ENCODE peak calls at places on chromosomes 1 and 21, in five cellular contexts. One of them, this sample, is unnamed. For H3K4me1, the result is how much of the 10 kb centered on the place peaks cover.

GRCh38 chr1:113812661-113813135 is 422 bp upstream of the RSBN1 start:
- DNase-seq in adrenal gland: peak
- DNase-seq in thyroid gland: peak
- DNase-seq in Panc1: no peak
- DNase-seq in cardiac muscle cell: no peak
- DNase-seq in this sample: no peak

GRCh38 chr1:199007423-199007822 is 368.6 kb downstream of the PTPRC start:
- DNase-seq in cardiac muscle cell: no peak
- DNase-seq in Panc1: no peak
- DNase-seq in adrenal gland: no peak
- DNase-seq in thyroid gland: no peak
- DNase-seq in this sample: no peak

GRCh38 chr1:79497193-79497773 is 490.8 kb upstream of the ADGRL4 start:
- DNase-seq in thyroid gland: no peak
- DNase-seq in cardiac muscle cell: peak
- DNase-seq in adrenal gland: no peak
- DNase-seq in Panc1: peak
- DNase-seq in this sample: no peak

GRCh38 chr1:162197041-162197511 is 127.6 kb downstream of the NOS1AP start:
- DNase-seq in Panc1: no peak
- DNase-seq in thyroid gland: no peak
- DNase-seq in cardiac muscle cell: no peak
- DNase-seq in adrenal gland: no peak
- DNase-seq in this sample: no peak

GRCh38 chr1:202811296-202812175 is 782 bp downstream of the PCAT6 start:
- DNase-seq in adrenal gland: peak
- DNase-seq in cardiac muscle cell: no peak
- DNase-seq in Panc1: no peak
- DNase-seq in thyroid gland: peak
- DNase-seq in this sample: no peak

GRCh38 chr1:239976130-239976968 is 115.3 kb upstream of the FMN2 start:
- DNase-seq in thyroid gland: peak
- DNase-seq in Panc1: peak
- DNase-seq in cardiac muscle cell: peak
- DNase-seq in adrenal gland: peak
- DNase-seq in this sample: peak

GRCh38 chr1:27331426-27331825 is 9.5 kb downstream of the TMEM222 start:
- DNase-seq in adrenal gland: no peak
- DNase-seq in cardiac muscle cell: no peak
- DNase-seq in thyroid gland: no peak
- DNase-seq in Panc1: no peak
- DNase-seq in this sample: no peak

GRCh38 chr1:111770916-111771315 is 15.2 kb downstream of the DDX20 start:
- DNase-seq in thyroid gland: no peak
- DNase-seq in adrenal gland: no peak
- DNase-seq in cardiac muscle cell: no peak
- DNase-seq in Panc1: no peak
- DNase-seq in this sample: no peak

GRCh38 chr1:75992312-75992711 is 60.1 kb upstream of the ASB17 start:
- DNase-seq in thyroid gland: no peak
- DNase-seq in adrenal gland: no peak
- DNase-seq in Panc1: no peak
- DNase-seq in cardiac muscle cell: no peak
- DNase-seq in this sample: no peak

GRCh38 chr1:55484173-55484572 is 269.0 kb upstream of the USP24 start:
- DNase-seq in adrenal gland: no peak
- DNase-seq in thyroid gland: no peak
- DNase-seq in cardiac muscle cell: peak
- DNase-seq in Panc1: no peak
- DNase-seq in this sample: no peak

GRCh38 chr1:15249032-15249601 is 2.1 kb downstream of the FHAD1 start:
- DNase-seq in thyroid gland: no peak
- DNase-seq in Panc1: no peak
- DNase-seq in cardiac muscle cell: no peak
- DNase-seq in adrenal gland: no peak
- DNase-seq in this sample: no peak

GRCh38 chr21:45897191-45898027 is 84.2 kb upstream of the COL6A1 start:
- DNase-seq in cardiac muscle cell: no peak
- DNase-seq in adrenal gland: no peak
- DNase-seq in thyroid gland: no peak
- DNase-seq in Panc1: no peak
- DNase-seq in this sample: no peak

GRCh38 chr1:230869499-230869898 is 1.2 kb upstream of the C1orf198 start:
- DNase-seq in cardiac muscle cell: no peak
- DNase-seq in thyroid gland: no peak
- DNase-seq in adrenal gland: no peak
- DNase-seq in Panc1: no peak
- DNase-seq in this sample: no peak

GRCh38 chr1:199550384-199551067 is 477.0 kb upstream of the NR5A2 start:
- DNase-seq in thyroid gland: no peak
- DNase-seq in adrenal gland: no peak
- DNase-seq in Panc1: no peak
- DNase-seq in cardiac muscle cell: peak
- DNase-seq in this sample: no peak

GRCh38 chr1:11648039-11648438 is 6.2 kb downstream of the FBXO2 start:
- DNase-seq in thyroid gland: no peak
- DNase-seq in cardiac muscle cell: no peak
- DNase-seq in adrenal gland: peak
- DNase-seq in Panc1: no peak
- DNase-seq in this sample: no peak

GRCh38 chr21:24988941-24989340 is 618.3 kb downstream of the MRPL39 start:
- DNase-seq in adrenal gland: no peak
- DNase-seq in Panc1: no peak
- DNase-seq in cardiac muscle cell: no peak
- DNase-seq in thyroid gland: no peak
- DNase-seq in this sample: no peak

GRCh38 chr1:97186381-97186780 is 464.8 kb downstream of the PTBP2 start:
- DNase-seq in thyroid gland: no peak
- DNase-seq in Panc1: no peak
- DNase-seq in adrenal gland: no peak
- DNase-seq in cardiac muscle cell: no peak
- DNase-seq in this sample: no peak

GRCh38 chr1:92940541-92940940 is 20.7 kb downstream of the DIPK1A start:
- DNase-seq in cardiac muscle cell: no peak
- DNase-seq in adrenal gland: no peak
- DNase-seq in Panc1: no peak
- DNase-seq in thyroid gland: no peak
- DNase-seq in this sample: no peak

GRCh38 chr1:228066891-228067654 is 15.4 kb upstream of the ARF1 start:
- DNase-seq in adrenal gland: no peak
- DNase-seq in cardiac muscle cell: no peak
- DNase-seq in thyroid gland: no peak
- DNase-seq in Panc1: no peak
- DNase-seq in this sample: no peak

GRCh38 chr1:5747428-5748285 is 244.6 kb downstream of the NPHP4 start:
- DNase-seq in Panc1: no peak
- DNase-seq in adrenal gland: no peak
- DNase-seq in thyroid gland: no peak
- DNase-seq in cardiac muscle cell: no peak
- DNase-seq in this sample: no peak

GRCh38 chr21:42061195-42061865 is 9.8 kb upstream of the UMODL1 start:
- DNase-seq in adrenal gland: no peak
- DNase-seq in thyroid gland: no peak
- DNase-seq in Panc1: no peak
- DNase-seq in cardiac muscle cell: no peak
- DNase-seq in this sample: no peak

GRCh38 chr21:42059141-42059540 is 12.0 kb upstream of the UMODL1 start:
- DNase-seq in thyroid gland: no peak
- DNase-seq in adrenal gland: no peak
- DNase-seq in Panc1: no peak
- DNase-seq in cardiac muscle cell: no peak
- DNase-seq in this sample: no peak

GRCh38 chr21:42058631-42059111 is 12.4 kb upstream of the UMODL1 start:
- DNase-seq in adrenal gland: no peak
- DNase-seq in Panc1: no peak
- DNase-seq in thyroid gland: no peak
- DNase-seq in cardiac muscle cell: no peak
- DNase-seq in this sample: no peak

GRCh38 chr21:42059721-42060120 is 11.4 kb upstream of the UMODL1 start:
- DNase-seq in adrenal gland: no peak
- DNase-seq in cardiac muscle cell: no peak
- DNase-seq in thyroid gland: no peak
- DNase-seq in Panc1: no peak
- DNase-seq in this sample: no peak

DNA sequence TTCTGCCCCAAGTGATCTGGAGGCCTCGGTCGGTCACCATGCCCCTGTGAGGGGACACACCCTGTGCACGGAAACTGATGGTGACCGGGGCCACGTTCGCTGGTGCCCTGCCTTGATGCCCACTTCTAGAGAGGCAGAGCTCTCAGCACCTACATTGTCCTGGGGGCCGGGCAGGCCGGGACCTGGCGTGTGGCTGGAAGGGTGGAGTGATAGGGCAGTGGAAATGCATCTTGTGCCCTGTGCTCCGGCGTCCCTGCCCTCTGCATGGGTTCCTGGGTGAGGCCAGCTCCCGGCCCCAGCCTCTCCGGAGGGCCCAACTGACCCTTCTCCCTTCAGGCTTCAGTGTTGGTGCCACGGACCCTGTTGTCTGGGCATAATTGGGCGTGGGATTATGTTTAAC is 11.0 kb upstream of the UMODL1 start:
- DNase-seq in adrenal gland: no peak
- DNase-seq in thyroid gland: no peak
- DNase-seq in cardiac muscle cell: no peak
- DNase-seq in Panc1: no peak
- DNase-seq in this sample: no peak
- H3K4me1 ChIP-seq in adrenal gland: under half
- H3K4me1 ChIP-seq in thyroid gland: under half
- H3K4me1 ChIP-seq in cardiac muscle cell: under half
- H3K4me1 ChIP-seq in Panc1: under half
- H3K4me1 ChIP-seq in this sample: half or more

DNA sequence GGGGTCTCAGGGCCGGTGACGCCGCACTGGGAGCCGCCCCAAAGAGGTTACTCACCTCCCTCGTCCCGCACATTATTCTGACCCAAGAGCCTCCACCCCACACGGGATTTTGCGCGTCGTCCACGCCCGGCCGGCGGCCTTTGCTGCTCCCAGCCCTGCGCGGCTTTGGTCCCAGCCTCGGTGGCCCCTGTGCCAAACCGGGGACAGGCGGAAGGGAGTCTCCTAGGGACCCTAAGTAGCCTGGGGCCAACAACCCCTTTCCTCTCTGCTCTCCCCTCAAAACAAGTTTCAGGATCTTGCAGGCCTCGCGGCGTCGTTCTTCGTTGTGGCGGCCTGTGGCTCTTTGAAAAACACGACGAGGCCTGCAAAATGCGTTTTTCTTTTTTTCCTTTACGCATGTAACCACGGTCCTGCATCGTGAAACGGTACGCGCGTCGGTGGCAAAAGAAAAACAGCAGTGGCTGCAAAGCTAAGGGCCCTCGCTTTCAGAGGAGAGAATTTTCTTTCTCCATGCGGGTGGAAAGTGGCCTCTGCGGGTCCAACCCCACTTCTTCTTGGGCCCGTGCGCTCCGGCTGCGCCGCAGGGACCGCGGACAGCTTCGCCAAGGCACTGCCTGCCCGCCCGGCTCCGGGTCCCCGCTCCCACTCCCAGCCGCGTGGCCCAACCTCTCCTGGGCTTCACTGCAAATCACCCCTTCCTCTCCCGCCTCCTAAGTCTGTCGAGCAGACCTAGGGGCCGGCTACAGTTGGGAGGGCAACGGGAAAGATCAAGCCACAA is 816 bp upstream of the RUNX3 start:
- DNase-seq in thyroid gland: no peak
- DNase-seq in cardiac muscle cell: no peak
- DNase-seq in adrenal gland: no peak
- DNase-seq in Panc1: no peak
- DNase-seq in this sample: no peak
- H3K4me1 ChIP-seq in thyroid gland: under half
- H3K4me1 ChIP-seq in cardiac muscle cell: under half
- H3K4me1 ChIP-seq in adrenal gland: under half
- H3K4me1 ChIP-seq in Panc1: under half
- H3K4me1 ChIP-seq in this sample: under half

GRCh38 chr1:156500578-156500846 is at the start of gene MEF2D:
- DNase-seq in Panc1: no peak
- DNase-seq in thyroid gland: no peak
- DNase-seq in cardiac muscle cell: no peak
- DNase-seq in adrenal gland: no peak
- DNase-seq in this sample: no peak

GRCh38 chr1:156502749-156503671 is 2.4 kb upstream of the MEF2D start:
- DNase-seq in Panc1: peak
- DNase-seq in cardiac muscle cell: peak
- DNase-seq in thyroid gland: peak
- DNase-seq in adrenal gland: peak
- DNase-seq in this sample: peak

GRCh38 chr1:156500847-156501686 is 492 bp upstream of the MEF2D start:
- DNase-seq in Panc1: peak
- DNase-seq in thyroid gland: peak
- DNase-seq in adrenal gland: peak
- DNase-seq in cardiac muscle cell: peak
- DNase-seq in this sample: peak

GRCh38 chr1:156503672-156504055 is 3.1 kb upstream of the MEF2D start:
- DNase-seq in cardiac muscle cell: no peak
- DNase-seq in Panc1: no peak
- DNase-seq in adrenal gland: no peak
- DNase-seq in thyroid gland: no peak
- DNase-seq in this sample: no peak

DNA sequence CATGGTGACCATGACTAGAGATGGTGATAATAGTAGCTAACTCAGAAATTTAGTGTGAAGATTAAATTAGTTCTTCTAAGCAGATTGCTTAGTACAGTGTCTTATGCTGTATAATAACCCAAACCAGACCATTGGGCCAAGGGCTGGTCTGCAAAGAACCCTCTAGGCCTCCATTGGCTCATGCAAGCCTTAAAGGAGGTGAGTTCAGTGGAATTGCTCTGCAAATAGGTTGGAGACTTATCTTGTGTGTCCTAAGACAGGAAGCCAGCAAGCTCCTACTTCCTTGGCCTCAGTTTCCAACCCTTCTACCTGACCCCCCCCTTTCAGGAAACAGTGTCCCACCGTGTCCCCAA is 1.8 kb upstream of the MEF2D start:
- DNase-seq in cardiac muscle cell: no peak
- DNase-seq in adrenal gland: no peak
- DNase-seq in Panc1: no peak
- DNase-seq in thyroid gland: no peak
- DNase-seq in this sample: no peak
- H3K4me1 ChIP-seq in cardiac muscle cell: under half
- H3K4me1 ChIP-seq in adrenal gland: half or more
- H3K4me1 ChIP-seq in Panc1: under half
- H3K4me1 ChIP-seq in thyroid gland: half or more
- H3K4me1 ChIP-seq in this sample: under half

GRCh38 chr1:33012165-33012564 is 24.5 kb downstream of the AK2 start:
- DNase-seq in cardiac muscle cell: no peak
- DNase-seq in thyroid gland: no peak
- DNase-seq in adrenal gland: no peak
- DNase-seq in Panc1: no peak
- DNase-seq in this sample: no peak

GRCh38 chr1:33007190-33008050 is 29.3 kb downstream of the AK2 start:
- DNase-seq in thyroid gland: no peak
- DNase-seq in cardiac muscle cell: peak
- DNase-seq in Panc1: peak
- DNase-seq in adrenal gland: peak
- DNase-seq in this sample: peak

GRCh38 chr1:33008051-33008914 is 28.4 kb downstream of the AK2 start:
- DNase-seq in cardiac muscle cell: peak
- DNase-seq in thyroid gland: no peak
- DNase-seq in Panc1: no peak
- DNase-seq in adrenal gland: no peak
- DNase-seq in this sample: peak

GRCh38 chr1:33010946-33011731 is 25.5 kb downstream of the AK2 start:
- DNase-seq in adrenal gland: peak
- DNase-seq in cardiac muscle cell: no peak
- DNase-seq in Panc1: no peak
- DNase-seq in thyroid gland: peak
- DNase-seq in this sample: no peak

GRCh38 chr1:33009561-33009960 is 27.1 kb downstream of the AK2 start:
- DNase-seq in Panc1: no peak
- DNase-seq in thyroid gland: no peak
- DNase-seq in adrenal gland: no peak
- DNase-seq in cardiac muscle cell: peak
- DNase-seq in this sample: no peak
- H3K4me1 ChIP-seq in Panc1: under half
- H3K4me1 ChIP-seq in thyroid gland: half or more
- H3K4me1 ChIP-seq in adrenal gland: half or more
- H3K4me1 ChIP-seq in cardiac muscle cell: half or more
- H3K4me1 ChIP-seq in this sample: half or more

This sample was measured in Caco-2.